ENCODE peak calls at places on chromosome 15, in ten cellular contexts. J, A, I, T, F, N, B, U, L and H are unnamed samples.

GRCh38 chr15:81235781-81236507 is 39.3 kb downstream of the IL16 start:
- DNase-seq in I (no peak), U (peak; percentile 15), J (peak; percentile 90), F (no peak), B (peak; percentile 33), N (no peak), T (peak; percentile 79), A (peak; percentile 90), L (peak; percentile 14), H (no peak)

GRCh38 chr15:50675524-50676144 is 11.0 kb downstream of the TRPM7 start:
- DNase-seq in L (peak; percentile 69), B (no peak), T (peak; percentile 52), N (peak; percentile 9), U (no peak), J (peak; percentile 18), F (peak; percentile 2), A (no peak), I (no peak), H (no peak)

GRCh38 chr15:70853855-70854668 is at the start of gene LARP6:
- DNase-seq in B (no peak), A (no peak), F (peak; percentile 46), I (peak; percentile 55), L (peak; percentile 60), N (peak; percentile 8), T (peak; percentile 71), U (peak; percentile 13), J (peak; percentile 79), H (peak; percentile 82)

GRCh38 chr15:48592929-48593328 is 52.6 kb downstream of the FBN1 start:
- DNase-seq in N (no peak), A (no peak), I (no peak), B (no peak), F (no peak), J (no peak), L (no peak), T (peak; percentile 5), U (no peak), H (no peak)

GRCh38 chr15:36810656-36811449 is 231.4 kb downstream of the CDIN1 start:
- DNase-seq in B (no peak), F (no peak), A (no peak), N (peak; percentile 26), U (no peak), I (no peak), J (no peak), T (peak; percentile 38), L (no peak), H (no peak)

GRCh38 chr15:33894193-33894592 is 74.1 kb upstream of the CHRM5 start:
- DNase-seq in T (no peak), J (no peak), N (no peak), F (no peak), U (no peak), I (no peak), B (no peak), L (no peak), A (no peak), H (no peak)

GRCh38 chr15:84633311-84634227 is 20.5 kb downstream of the WDR73 start:
- DNase-seq in L (peak; percentile 85), B (peak; percentile 47), N (peak; percentile 69), I (peak; percentile 71), A (no peak), J (peak; percentile 75), U (peak; percentile 83), F (peak; percentile 35), T (peak; percentile 71), H (peak; percentile 86)

GRCh38 chr15:48388017-48388936 is 57.0 kb downstream of the DUT start:
- DNase-seq in A (no peak), F (no peak), B (no peak), I (no peak), U (no peak), L (no peak), J (no peak), T (no peak), N (no peak), H (no peak)

GRCh38 chr15:61994216-61994615 is 66.0 kb downstream of the VPS13C start:
- DNase-seq in L (no peak), A (peak; percentile 18), N (no peak), T (peak; percentile 63), B (no peak), J (peak; percentile 43), F (no peak), U (no peak), I (no peak), H (no peak)

GRCh38 chr15:48717458-48717857 is 71.9 kb upstream of the FBN1 start:
- DNase-seq in N (no peak), T (peak; percentile 60), L (no peak), F (no peak), B (no peak), I (no peak), U (no peak), J (peak; percentile 19), A (no peak), H (no peak)

GRCh38 chr15:40957581-40958051 is 4.3 kb downstream of the CHAC1 start:
- DNase-seq in F (no peak), T (no peak), I (peak; percentile 67), A (no peak), N (no peak), L (no peak), U (no peak), J (no peak), B (no peak), H (peak; percentile 85)

GRCh38 chr15:47541587-47541986 is 175.7 kb upstream of the SEMA6D start:
- DNase-seq in J (no peak), L (no peak), U (no peak), T (no peak), I (no peak), F (no peak), B (no peak), N (no peak), A (no peak), H (no peak)

GRCh38 chr15:25863067-25863967 is at the start of gene ATP10A:
- DNase-seq in N (no peak), F (no peak), J (peak; percentile 74), B (peak; percentile 38), I (no peak), U (peak; percentile 68), A (no peak), T (peak; percentile 2), L (no peak), H (no peak)

GRCh38 chr15:77500986-77501385 is 80.3 kb downstream of the HMG20A start:
- DNase-seq in F (no peak), A (no peak), J (no peak), T (peak; percentile 32), B (no peak), L (no peak), N (no peak), U (no peak), I (no peak), H (no peak)

GRCh38 chr15:94670436-94671034 is 439.2 kb downstream of the MCTP2 start:
- DNase-seq in T (peak; percentile 27), F (peak; percentile 4), U (no peak), B (peak; percentile 4), A (peak; percentile 6), L (peak; percentile 84), J (peak; percentile 55), I (peak; percentile 6), N (peak; percentile 20), H (no peak)

GRCh38 chr15:78035319-78035718 is 42.2 kb downstream of the TBC1D2B start:
- DNase-seq in I (no peak), A (no peak), J (no peak), T (no peak), B (no peak), L (peak; percentile 92), U (peak; percentile 54), N (no peak), F (no peak), H (no peak)

GRCh38 chr15:90099072-90099867 is 3.0 kb downstream of the IDH2 start:
- DNase-seq in N (peak; percentile 57), J (no peak), U (no peak), T (no peak), I (no peak), B (no peak), A (no peak), F (no peak), L (no peak), H (no peak)